ENCODE peak calls at places on chromosomes 7 and 10, in four cellular contexts. G is PC-3, R is colonic mucosa, E is HepG2. I is an unnamed sample.

GRCh38 chr10:119489572-119490326 is 52.8 kb downstream of the RGS10 start:
- DNase-seq in G (peak; percentile 52), E (peak; percentile 16), R (peak; percentile 54), I (peak; percentile 35)

GRCh38 chr10:6136215-6137201 is 47.7 kb downstream of the RBM17 start:
- DNase-seq in G (peak; percentile 51), R (no peak), E (no peak), I (peak; percentile 78)

GRCh38 chr7:15853832-15854470 is 167.5 kb upstream of the MEOX2 start:
- DNase-seq in R (no peak), E (no peak), G (no peak), I (no peak)

GRCh38 chr7:100899432-100899831 is 3.7 kb upstream of the ACHE start:
- DNase-seq in R (no peak), E (no peak), G (no peak), I (no peak)

GRCh38 chr10:13684813-13685511 is 98.2 kb downstream of the PRPF18 start:
- DNase-seq in G (no peak), R (no peak), E (no peak), I (no peak)

GRCh38 chr10:22607261-22607660 is 107.1 kb downstream of the PIP4K2A start:
- DNase-seq in R (no peak), E (no peak), G (no peak), I (no peak)

GRCh38 chr7:96521068-96521629 is 188.5 kb downstream of the SEM1 start:
- DNase-seq in G (no peak), E (no peak), R (no peak), I (no peak)

GRCh38 chr7:372939-373791 is 83.2 kb downstream of the FOXL3 start:
- DNase-seq in R (peak; percentile 75), G (no peak), E (peak; percentile 92), I (no peak)

GRCh38 chr7:91436655-91437054 is 172.4 kb downstream of the FZD1 start:
- DNase-seq in R (no peak), G (no peak), E (no peak), I (no peak)

GRCh38 chr7:106344861-106345260 is 60.1 kb upstream of the NAMPT start:
- DNase-seq in G (peak; percentile 38), R (no peak), E (no peak), I (no peak)

GRCh38 chr10:44042926-44043602 is 341.8 kb downstream of the CXCL12 start:
- DNase-seq in E (no peak), G (no peak), R (peak; percentile 7), I (no peak)

GRCh38 chr10:117570880-117571279 is 28.3 kb downstream of the EMX2 start:
- DNase-seq in G (no peak), R (no peak), E (no peak), I (no peak)

GRCh38 chr10:114761205-114762193 is 60.1 kb upstream of the FHIP2A start:
- DNase-seq in G (no peak), E (no peak), R (no peak), I (no peak)

GRCh38 chr10:46524471-46525176 is 31.8 kb downstream of the GPRIN2 start:
- DNase-seq in R (no peak), E (no peak), G (peak; percentile 77), I (peak; percentile 55)
- H3K9ac ChIP-seq in R (no peak overlapping the region), E (no peak overlapping the region), G (peak overlapping the region; percentile 75), I (peak overlapping the region; percentile 19)

DNA sequence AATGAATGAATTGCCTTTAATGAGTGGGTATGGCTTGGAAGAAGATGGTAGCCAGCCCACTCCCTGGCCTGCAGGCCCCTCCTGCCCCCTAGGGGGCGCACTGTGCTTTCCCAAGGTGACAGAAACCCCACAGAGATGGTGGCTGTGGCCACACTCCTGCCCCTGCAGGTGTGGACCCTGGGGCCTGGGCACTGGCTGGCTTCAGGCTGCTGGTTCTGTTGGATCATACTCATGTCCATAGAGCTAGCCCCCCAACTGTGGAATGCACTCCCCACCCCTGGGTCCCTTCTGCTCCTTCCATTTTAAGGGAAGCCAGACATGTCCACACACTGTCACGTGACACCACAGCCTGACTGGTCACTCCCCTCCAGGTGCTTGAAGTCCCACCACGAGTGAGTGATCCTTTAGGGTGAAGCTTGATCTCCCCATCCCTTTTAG is 44.8 kb downstream of the ZCCHC24 start:
- DNase-seq in E (peak; percentile 37), R (peak; percentile 62), G (peak; percentile 97), I (no peak)
- H3K9ac ChIP-seq in E (no peak overlapping the region), R (no peak overlapping the region), G (no peak overlapping the region), I (no peak overlapping the region)

GRCh38 chr7:139359366-139360209 is at the start of gene LUC7L2:
- DNase-seq in E (peak; percentile 95), R (peak; percentile 100), G (peak; percentile 98), I (peak; percentile 98)

GRCh38 chr7:139361523-139361922 is 1.8 kb downstream of the LUC7L2 start:
- DNase-seq in G (no peak), R (no peak), E (no peak), I (no peak)

GRCh38 chr7:139362302-139362701 is 2.6 kb downstream of the LUC7L2 start:
- DNase-seq in G (no peak), R (no peak), E (no peak), I (peak; percentile 47)

GRCh38 chr7:139360210-139360947 is 685 bp downstream of the LUC7L2 start:
- DNase-seq in E (peak; percentile 92), R (peak; percentile 99), G (peak; percentile 93), I (peak; percentile 97)

GRCh38 chr7:139360948-139361307 is 1.2 kb downstream of the LUC7L2 start:
- DNase-seq in E (no peak), G (no peak), R (no peak), I (no peak)
- H3K9ac ChIP-seq in E (peak overlapping the region; percentile 98), G (peak overlapping the region; percentile 99), R (peak overlapping the region; percentile 98), I (peak overlapping the region; percentile 98)

GRCh38 chr10:46026106-46026505 is 4.3 kb downstream of the NCOA4 start:
- DNase-seq in E (no peak), R (no peak), G (no peak), I (no peak)
- H3K9ac ChIP-seq in E (peak overlapping the region; percentile 42), R (no peak overlapping the region), G (no peak overlapping the region), I (no peak overlapping the region)

GRCh38 chr10:70130878-70131559 is 1.6 kb downstream of the AIFM2 start:
- DNase-seq in E (peak; percentile 90), R (no peak), G (peak; percentile 87), I (peak; percentile 32)
- H3K9ac ChIP-seq in E (peak overlapping the region; percentile 90), R (peak overlapping the region; percentile 97), G (peak overlapping the region; percentile 76), I (no peak overlapping the region)

DNA sequence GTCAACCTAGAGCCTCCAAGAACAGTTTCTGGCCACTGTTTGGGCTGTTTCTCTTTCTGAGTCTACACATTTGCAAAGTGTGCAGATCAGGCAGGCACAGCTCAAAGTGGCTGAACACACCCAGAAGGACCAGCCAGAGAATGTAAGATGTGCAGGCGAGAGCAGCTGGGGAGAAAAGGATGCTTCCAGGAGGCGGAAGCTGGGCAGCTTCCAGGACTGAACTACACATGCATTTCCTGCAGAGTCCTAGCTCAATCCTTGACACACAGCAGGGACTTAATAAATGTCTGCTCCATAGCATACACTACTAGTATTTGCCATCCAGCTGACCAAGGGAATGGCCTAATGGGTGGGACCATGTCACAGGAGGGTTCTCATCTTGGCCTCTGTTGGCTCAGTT is 70.9 kb downstream of the CTBP2 start:
- DNase-seq in E (no peak), R (no peak), G (no peak), I (no peak)
- H3K9ac ChIP-seq in E (no peak overlapping the region), R (no peak overlapping the region), G (no peak overlapping the region), I (no peak overlapping the region)

DNA sequence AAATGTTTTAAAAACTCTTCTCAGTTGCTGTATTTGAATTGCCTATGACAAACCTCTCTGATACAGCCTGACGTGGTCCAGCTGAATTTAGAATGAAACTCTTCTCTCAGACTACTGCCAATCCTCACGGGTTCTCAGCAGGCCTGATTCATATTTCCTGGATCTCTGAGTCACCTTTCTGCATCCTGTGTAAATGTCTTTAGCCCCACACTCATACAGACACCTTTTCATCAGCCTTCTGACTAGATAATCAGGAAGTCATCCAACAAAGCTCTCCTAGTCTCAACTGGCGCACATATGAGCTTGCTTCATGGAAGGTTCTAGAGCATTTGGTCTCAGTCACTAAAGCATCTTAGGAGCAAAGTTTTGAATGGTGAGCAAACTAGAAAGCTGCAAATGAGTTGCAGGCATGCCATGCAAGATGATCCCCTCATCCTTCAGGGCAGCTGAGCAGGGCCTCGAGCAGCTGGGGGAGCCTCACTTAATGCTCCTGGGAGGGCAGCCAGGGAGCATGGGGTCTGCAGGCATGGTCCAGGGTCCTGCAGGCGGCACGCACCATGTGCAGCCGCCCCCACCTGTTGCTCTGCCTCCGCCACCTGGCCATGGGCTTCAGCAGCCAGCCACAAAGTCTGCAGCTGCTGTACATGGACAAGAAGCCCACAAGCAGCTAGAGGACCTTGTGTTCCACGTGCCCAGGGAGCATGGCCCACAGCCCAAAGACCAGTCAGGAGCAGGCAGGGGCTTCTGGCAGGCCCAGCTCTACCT is 182.8 kb downstream of the ARHGAP12 start:
- DNase-seq in R (no peak), G (peak; percentile 91), E (peak; percentile 10), I (peak; percentile 97)
- H3K9ac ChIP-seq in R (no peak overlapping the region), G (peak overlapping the region; percentile 61), E (no peak overlapping the region), I (no peak overlapping the region)

GRCh38 chr10:93334181-93334580 is 148.0 kb downstream of the MYOF start:
- DNase-seq in G (peak; percentile 12), E (no peak), R (no peak), I (no peak)

GRCh38 chr10:93336110-93336509 is 146.0 kb downstream of the MYOF start:
- DNase-seq in E (no peak), G (no peak), R (no peak), I (no peak)

GRCh38 chr10:93334901-93335312 is 147.2 kb downstream of the MYOF start:
- DNase-seq in G (peak; percentile 95), R (no peak), E (no peak), I (peak; percentile 94)

GRCh38 chr10:93336678-93337077 is 145.5 kb downstream of the MYOF start:
- DNase-seq in E (no peak), R (no peak), G (no peak), I (no peak)

GRCh38 chr10:93337309-93337721 is 144.8 kb downstream of the MYOF start:
- DNase-seq in G (no peak), R (no peak), E (no peak), I (no peak)
- H3K9ac ChIP-seq in G (no peak overlapping the region), R (no peak overlapping the region), E (no peak overlapping the region), I (no peak overlapping the region)

GRCh38 chr7:47581442-47581820 is 480 bp downstream of the TNS3 start:
- DNase-seq in R (peak; percentile 80), E (no peak), G (peak; percentile 25), I (no peak)

GRCh38 chr7:47580811-47581331 is 1.0 kb downstream of the TNS3 start:
- DNase-seq in R (no peak), G (peak; percentile 44), E (peak; percentile 12), I (no peak)

GRCh38 chr7:47584128-47584865 is 2.4 kb upstream of the TNS3 start:
- DNase-seq in E (no peak), R (no peak), G (no peak), I (no peak)

GRCh38 chr7:47581821-47582747 is at the start of gene TNS3:
- DNase-seq in G (peak; percentile 57), R (no peak), E (no peak), I (peak; percentile 47)

GRCh38 chr7:47582748-47583740 is 1.1 kb upstream of the TNS3 start:
- DNase-seq in R (no peak), E (no peak), G (no peak), I (no peak)
- H3K9ac ChIP-seq in R (peak overlapping the region; percentile 59), E (no peak overlapping the region), G (no peak overlapping the region), I (no peak overlapping the region)